ENCODE peak calls at places on chromosome 13, in four cellular contexts. I is neural progenitor cell, Z is fibroblast of lung, N is astrocyte. S is an unnamed sample. For H3K9me3, the result is how much of the 10 kb centered on the place peaks cover.

GRCh38 chr13:113667771-113668490 is 912 bp downstream of the GRK1 start:
- DNase-seq in I (no peak), N (no peak), Z (no peak), S (no peak)

GRCh38 chr13:26517931-26518330 is 39.6 kb upstream of the WASF3 start:
- DNase-seq in I (no peak), Z (no peak), N (no peak), S (no peak)

GRCh38 chr13:28322256-28322895 is 172.6 kb downstream of the FLT1 start:
- DNase-seq in I (no peak), N (peak), Z (peak), S (peak)

GRCh38 chr13:26991508-26992181 is 180.0 kb downstream of the USP12 start:
- DNase-seq in I (no peak), Z (no peak), N (no peak), S (no peak)

GRCh38 chr13:27600712-27601111 is 19.6 kb downstream of the LNX2 start:
- DNase-seq in Z (no peak), I (no peak), N (no peak), S (no peak)

GRCh38 chr13:97851269-97851668 is 102.2 kb upstream of the IPO5 start:
- DNase-seq in N (no peak), I (no peak), Z (no peak), S (no peak)

GRCh38 chr13:33918199-33918932 is 100.4 kb downstream of the RFC3 start:
- DNase-seq in Z (peak), I (peak), N (peak), S (peak)

GRCh38 chr13:98998831-98999634 is 21.2 kb upstream of the DOCK9 start:
- DNase-seq in Z (peak), N (peak), I (no peak), S (peak)

GRCh38 chr13:108200781-108201398 is 14.4 kb downstream of the LIG4 start:
- DNase-seq in N (peak), I (no peak), Z (peak), S (peak)

DNA sequence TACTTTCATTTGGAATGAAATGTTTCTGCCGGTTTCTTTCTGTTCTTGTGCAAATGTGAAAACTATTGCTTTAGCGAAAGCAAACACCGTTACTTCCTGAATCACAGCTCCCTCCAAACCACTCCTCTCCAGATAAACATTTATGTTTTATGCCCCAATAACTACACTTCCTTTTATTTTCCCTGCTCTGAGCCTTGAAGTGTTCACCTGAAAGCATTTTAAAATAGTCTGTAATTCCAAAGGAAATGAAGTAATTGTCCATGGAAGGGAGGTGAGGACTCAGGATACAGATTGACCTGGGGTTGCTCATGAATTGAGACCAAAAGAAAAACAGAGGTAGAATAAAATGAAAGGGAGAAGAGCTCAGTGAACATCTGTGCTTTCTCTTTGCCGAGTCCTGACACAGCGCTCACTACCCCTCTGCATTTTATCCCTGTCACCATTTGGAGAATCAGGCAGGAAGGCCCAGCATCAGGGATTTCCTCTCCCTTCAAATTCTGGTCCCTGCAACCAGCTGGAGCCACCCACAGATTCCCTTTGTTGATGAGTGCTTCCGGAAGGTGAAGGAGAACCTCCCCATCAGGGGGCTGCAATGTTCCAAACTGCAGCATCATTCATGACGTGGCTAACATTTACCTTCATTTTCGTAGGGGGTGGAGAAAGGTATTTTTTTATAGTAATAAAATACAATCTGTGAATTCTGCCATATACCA is 171.9 kb downstream of the ITGBL1 start:
- DNase-seq in I (peak), N (no peak), Z (no peak), S (no peak)
- H3K9me3 ChIP-seq in I (under half), N (under half), Z (under half), S (under half)

GRCh38 chr13:30376426-30377311 is 45.6 kb upstream of the UBE2L5 start:
- DNase-seq in N (no peak), Z (no peak), I (no peak), S (no peak)
- H2AFZ ChIP-seq in N (no peak), Z (no peak), I (peak), S (no peak)

DNA sequence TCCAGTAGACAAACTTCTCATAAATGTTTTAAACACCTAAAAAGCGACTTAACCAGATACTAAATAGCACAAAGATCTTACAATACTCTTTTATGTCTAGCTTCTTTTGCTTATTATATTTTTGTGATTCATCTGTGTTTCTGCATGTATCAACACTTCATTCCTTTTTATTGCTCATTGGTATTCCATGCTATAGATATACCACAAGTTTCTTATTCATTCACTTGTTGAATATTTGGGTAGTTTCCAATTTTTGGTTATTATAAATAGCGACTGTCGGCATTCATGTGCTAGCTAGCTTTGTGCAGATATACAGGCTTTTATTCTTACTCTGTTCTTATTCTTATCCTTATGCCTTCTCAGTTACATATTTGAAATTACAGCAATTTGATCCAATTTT is 50.0 kb upstream of the RGCC start:
- DNase-seq in N (peak), I (no peak), Z (peak), S (peak)
- H3K9me3 ChIP-seq in N (under half), I (under half), Z (under half), S (under half)

GRCh38 chr13:65454403-65454802 is 1775.7 kb downstream of the PCDH9 start:
- DNase-seq in I (no peak), N (no peak), Z (no peak), S (no peak)

GRCh38 chr13:65461590-65461989 is 1768.5 kb downstream of the PCDH9 start:
- DNase-seq in N (peak), I (no peak), Z (peak), S (no peak)

GRCh38 chr13:65453982-65454381 is 1776.2 kb downstream of the PCDH9 start:
- DNase-seq in I (no peak), N (no peak), Z (no peak), S (no peak)

GRCh38 chr13:65460136-65460535 is 1770.0 kb downstream of the PCDH9 start:
- DNase-seq in N (peak), I (no peak), Z (peak), S (no peak)

GRCh38 chr13:65456150-65456912 is 1773.8 kb downstream of the PCDH9 start:
- DNase-seq in Z (no peak), N (no peak), I (no peak), S (no peak)
- H2AFZ ChIP-seq in Z (no peak), N (no peak), I (no peak), S (no peak)

DNA sequence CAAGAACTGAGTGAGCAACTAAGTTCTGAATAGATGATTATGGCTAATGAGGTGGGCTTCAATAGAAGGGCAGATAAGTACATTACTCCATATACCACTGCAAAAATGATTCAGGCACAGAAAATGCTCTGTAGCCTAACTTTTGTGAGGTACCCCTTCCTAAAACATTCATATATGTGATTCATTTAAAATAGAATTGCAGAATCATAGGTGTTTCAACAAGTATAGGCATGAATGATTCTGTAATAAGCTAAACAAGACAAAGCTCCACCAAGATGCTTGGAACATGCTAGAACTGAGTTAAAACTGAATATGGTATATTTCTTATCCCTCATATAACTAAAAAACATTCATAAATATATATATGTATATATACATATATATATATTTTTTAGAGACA is 12.1 kb downstream of the KBTBD7 start:
- DNase-seq in Z (no peak), I (no peak), N (no peak), S (no peak)
- H3K9me3 ChIP-seq in Z (under half), I (under half), N (under half), S (under half)

GRCh38 chr13:24073657-24074056 is 86.9 kb upstream of the SPATA13 start:
- DNase-seq in N (no peak), I (no peak), Z (no peak), S (no peak)

GRCh38 chr13:24075137-24075975 is 85.2 kb upstream of the SPATA13 start:
- DNase-seq in I (no peak), Z (no peak), N (no peak), S (peak)

GRCh38 chr13:24076636-24077035 is 83.9 kb upstream of the SPATA13 start:
- DNase-seq in I (no peak), N (no peak), Z (no peak), S (no peak)

GRCh38 chr13:24076124-24076523 is 84.4 kb upstream of the SPATA13 start:
- DNase-seq in N (no peak), Z (no peak), I (no peak), S (no peak)

DNA sequence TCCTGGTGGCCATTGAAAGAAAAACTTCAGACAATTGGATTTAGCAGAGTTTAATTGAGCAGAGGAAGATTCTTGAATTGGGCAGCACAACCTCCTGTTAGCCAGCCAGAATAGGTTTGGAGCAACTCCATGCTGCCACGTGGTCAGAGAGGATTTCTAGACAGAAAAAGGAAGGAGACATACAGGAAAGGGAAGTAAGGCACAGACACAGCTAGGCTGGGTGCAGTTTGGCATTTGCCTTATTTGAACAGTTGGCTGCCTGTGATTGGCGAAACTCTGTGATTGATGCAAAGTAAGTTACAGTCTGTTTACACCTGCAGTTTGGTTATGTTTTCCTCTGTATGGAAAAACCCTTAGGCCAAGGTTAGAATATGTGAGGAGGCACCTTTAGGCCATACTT is 85.8 kb upstream of the SPATA13 start:
- DNase-seq in Z (no peak), I (no peak), N (no peak), S (no peak)
- H2AFZ ChIP-seq in Z (no peak), I (no peak), N (no peak), S (no peak)

DNA sequence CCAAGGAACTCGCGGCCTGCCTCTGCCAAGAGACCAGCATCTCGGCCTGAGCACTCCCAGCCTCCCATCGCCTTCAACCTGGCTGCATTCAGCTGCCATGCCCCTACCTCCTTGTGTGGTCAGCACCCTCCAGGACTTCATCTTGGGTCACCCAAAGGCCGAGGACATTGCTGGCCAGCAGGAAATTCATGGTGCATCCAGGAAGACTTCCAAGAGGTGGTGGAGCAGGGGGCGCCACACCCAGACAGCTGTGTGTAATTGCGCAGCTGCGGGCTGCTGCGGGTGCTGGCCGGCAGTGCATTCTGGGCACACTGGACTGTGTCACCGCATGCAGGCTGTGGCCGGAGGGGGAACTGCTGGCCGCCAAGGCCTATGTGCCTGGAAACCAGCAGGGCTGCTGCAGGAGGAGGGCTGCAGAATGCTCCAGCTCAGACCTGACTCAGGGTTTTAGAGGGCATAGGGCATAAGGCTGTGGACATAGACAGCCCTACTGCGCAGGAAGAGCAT is 164.3 kb upstream of the TUBA3C start:
- DNase-seq in Z (no peak), N (no peak), I (no peak), S (no peak)
- H3K9me3 ChIP-seq in Z (under half), N (under half), I (under half), S (under half)

GRCh38 chr13:73129023-73129422 is 70.2 kb downstream of the KLF5 start:
- DNase-seq in I (no peak), Z (peak), N (peak), S (no peak)

GRCh38 chr13:73131247-73131646 is 72.4 kb downstream of the KLF5 start:
- DNase-seq in N (no peak), I (no peak), Z (no peak), S (no peak)

GRCh38 chr13:73138276-73138950 is 79.6 kb downstream of the KLF5 start:
- DNase-seq in I (no peak), N (peak), Z (peak), S (peak)

GRCh38 chr13:73136776-73137175 is 78.0 kb downstream of the KLF5 start:
- DNase-seq in Z (peak), N (no peak), I (no peak), S (peak)

DNA sequence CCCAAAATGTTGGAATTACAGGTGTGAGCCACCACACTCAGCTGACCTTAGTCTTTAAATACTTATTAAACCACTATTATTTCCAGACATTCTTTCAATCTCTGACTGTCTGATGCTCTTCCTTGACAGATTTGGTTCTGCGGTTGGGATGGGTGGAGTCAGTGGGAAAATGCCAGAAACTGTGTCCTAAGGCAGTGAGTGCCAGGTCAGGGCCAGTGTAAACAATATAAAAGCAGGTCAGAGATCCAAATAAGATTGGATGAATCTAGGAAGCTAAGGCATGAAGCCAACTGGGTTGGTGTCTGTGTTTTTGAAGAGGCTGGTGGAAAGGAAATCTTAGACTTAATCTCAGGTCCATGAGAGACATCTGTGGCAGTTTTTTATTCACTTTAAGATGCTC is 74.7 kb downstream of the KLF5 start:
- DNase-seq in N (peak), Z (peak), I (no peak), S (peak)
- H2AFZ ChIP-seq in N (no peak), Z (no peak), I (no peak), S (no peak)

GRCh38 chr13:36207672-36208071 is 6.7 kb downstream of the SOHLH2 start:
- DNase-seq in Z (no peak), I (no peak), N (no peak), S (no peak)

GRCh38 chr13:36212789-36213188 is 1.6 kb downstream of the SOHLH2 start:
- DNase-seq in I (peak), N (no peak), Z (no peak), S (no peak)

GRCh38 chr13:36217456-36217855 is 3.1 kb upstream of the SOHLH2 start:
- DNase-seq in N (no peak), Z (peak), I (no peak), S (no peak)

GRCh38 chr13:36214163-36214921 is at the start of gene SOHLH2:
- DNase-seq in N (no peak), Z (no peak), I (no peak), S (no peak)

DNA sequence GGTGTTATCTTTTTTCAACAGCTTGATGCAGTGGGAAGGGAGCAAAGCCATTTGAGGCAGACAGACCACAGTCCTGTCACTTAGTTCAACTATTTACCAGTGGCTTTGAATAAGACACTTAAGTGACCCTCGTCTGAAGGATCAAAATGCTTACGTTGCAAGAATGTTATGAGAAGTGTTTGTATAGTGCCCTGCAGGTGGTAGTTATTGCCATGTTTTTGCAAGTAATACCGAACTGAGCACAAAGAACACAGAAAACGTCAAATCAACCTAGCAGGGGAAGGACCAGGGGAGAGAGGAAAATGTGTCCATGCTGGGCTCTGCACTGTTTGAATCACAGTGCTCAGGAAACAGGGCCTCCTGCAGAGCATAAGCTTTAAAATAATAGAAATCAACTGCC is 2.8 kb downstream of the SOHLH2 start:
- DNase-seq in Z (no peak), N (no peak), I (no peak), S (no peak)
- H3K9me3 ChIP-seq in Z (under half), N (under half), I (under half), S (under half)

S was measured in GM23248.